ENCODE peak calls at places on chromosomes 1 and 21, in five cellular contexts. One of them, this sample, is unnamed.

GRCh38 chr1:8727809-8728213 is 89.6 kb downstream of the RERE start:
- DNase-seq in NAMALWA: peak
- DNase-seq in Right ventricle myocardium superior: peak
- DNase-seq in choroid plexus epithelial cell: no peak
- DNase-seq in hippocampal formation: peak
- DNase-seq in this sample: no peak

GRCh38 chr21:43873673-43874072 is 8.7 kb downstream of the AGPAT3 start:
- DNase-seq in NAMALWA: no peak
- DNase-seq in Right ventricle myocardium superior: no peak
- DNase-seq in choroid plexus epithelial cell: no peak
- DNase-seq in hippocampal formation: no peak
- DNase-seq in this sample: no peak

GRCh38 chr1:214569357-214570004 is 18.1 kb upstream of the PTPN14 start:
- DNase-seq in NAMALWA: no peak
- DNase-seq in Right ventricle myocardium superior: no peak
- DNase-seq in choroid plexus epithelial cell: no peak
- DNase-seq in hippocampal formation: no peak
- DNase-seq in this sample: no peak

GRCh38 chr1:63317007-63317813 is 5.2 kb upstream of the FOXD3 start:
- DNase-seq in NAMALWA: peak
- DNase-seq in Right ventricle myocardium superior: peak
- DNase-seq in choroid plexus epithelial cell: peak
- DNase-seq in hippocampal formation: no peak
- DNase-seq in this sample: no peak

GRCh38 chr1:161079436-161080110 is 9.8 kb downstream of the NECTIN4 start:
- DNase-seq in NAMALWA: no peak
- DNase-seq in Right ventricle myocardium superior: no peak
- DNase-seq in choroid plexus epithelial cell: no peak
- DNase-seq in hippocampal formation: no peak
- DNase-seq in this sample: no peak

GRCh38 chr1:206578115-206578935 is 33.9 kb downstream of the EIF2D start:
- DNase-seq in NAMALWA: no peak
- DNase-seq in Right ventricle myocardium superior: no peak
- DNase-seq in choroid plexus epithelial cell: no peak
- DNase-seq in hippocampal formation: no peak
- DNase-seq in this sample: no peak

GRCh38 chr1:110150330-110151174 is at the start of gene SLC6A17:
- DNase-seq in NAMALWA: no peak
- DNase-seq in Right ventricle myocardium superior: no peak
- DNase-seq in choroid plexus epithelial cell: peak
- DNase-seq in hippocampal formation: no peak
- DNase-seq in this sample: no peak

GRCh38 chr1:155379877-155380192 is 59.1 kb downstream of the RUSC1 start:
- DNase-seq in NAMALWA: no peak
- DNase-seq in Right ventricle myocardium superior: no peak
- DNase-seq in choroid plexus epithelial cell: no peak
- DNase-seq in hippocampal formation: no peak
- DNase-seq in this sample: no peak

GRCh38 chr1:46333300-46334029 is 7.1 kb upstream of the NSUN4 start:
- DNase-seq in NAMALWA: peak
- DNase-seq in Right ventricle myocardium superior: no peak
- DNase-seq in choroid plexus epithelial cell: peak
- DNase-seq in hippocampal formation: no peak
- DNase-seq in this sample: no peak

GRCh38 chr1:9717193-9718005 is 65.9 kb downstream of the PIK3CD start:
- DNase-seq in NAMALWA: peak
- DNase-seq in Right ventricle myocardium superior: peak
- DNase-seq in choroid plexus epithelial cell: peak
- DNase-seq in hippocampal formation: peak
- DNase-seq in this sample: peak

GRCh38 chr21:33731447-33731846 is 89.1 kb downstream of the ITSN1 start:
- DNase-seq in NAMALWA: no peak
- DNase-seq in Right ventricle myocardium superior: no peak
- DNase-seq in choroid plexus epithelial cell: peak
- DNase-seq in hippocampal formation: no peak
- DNase-seq in this sample: no peak

GRCh38 chr1:31666290-31666963 is 21.8 kb upstream of the PEF1 start:
- DNase-seq in NAMALWA: peak
- DNase-seq in Right ventricle myocardium superior: no peak
- DNase-seq in choroid plexus epithelial cell: peak
- DNase-seq in hippocampal formation: no peak
- DNase-seq in this sample: peak